ENCODE peak calls at places on chromosomes 11 and 22, in five cellular contexts. X is GM20000; H is activated T-cell treated with anti-CD3 and anti-CD28 coated beads, Interleukin-2, amount 50 U/mL, for 72 hours; N is amygdala; S is activated T-helper 1 cell treated with anti-CD3 and anti-CD28 coated beads, Interleukin-12 subunit alpha, Interleukin-12 subunit beta, Interleukin-2, Interleukin-4 antibody, amounts not matched to agents 30 ng/mL and 10 ng/mL and 1 ng/mL, durations not matched to agents 14 hours and 24 hours and 36 hours. R is an unnamed sample.

GRCh38 chr11:18701614-18702216 is 3.1 kb downstream of the TMEM86A start:
- DNase-seq in X (no peak), H (no peak), N (no peak), S (no peak), R (no peak)

GRCh38 chr11:8230921-8231847 is 32.5 kb downstream of the LMO1 start:
- DNase-seq in N (no peak), X (no peak), H (no peak), S (no peak), R (no peak)

GRCh38 chr11:97814325-97814959 is 1206.3 kb upstream of the CNTN5 start:
- DNase-seq in X (no peak), H (no peak), N (no peak), S (no peak), R (no peak)

GRCh38 chr11:93908689-93909088 is 58.3 kb upstream of the VSTM5 start:
- DNase-seq in X (no peak), S (no peak), N (no peak), H (no peak), R (no peak)

GRCh38 chr11:66874232-66874631 is 17.4 kb downstream of the LRFN4 start:
- DNase-seq in S (no peak), X (no peak), N (no peak), H (no peak), R (no peak)

GRCh38 chr11:65053826-65054503 is 4.4 kb downstream of the NAALADL1 start:
- DNase-seq in H (peak), X (peak), S (no peak), N (no peak), R (no peak)

GRCh38 chr11:76701701-76702100 is 31.2 kb upstream of the LRRC32 start:
- DNase-seq in X (no peak), H (no peak), S (no peak), N (no peak), R (no peak)

GRCh38 chr22:39300198-39300830 is 19.1 kb downstream of the RPL3 start:
- DNase-seq in X (no peak), N (no peak), H (no peak), S (no peak), R (no peak)

GRCh38 chr11:68146010-68146540 is 24.9 kb upstream of the CHKA start:
- DNase-seq in N (no peak), H (no peak), X (no peak), S (no peak), R (no peak)

GRCh38 chr11:34621876-34622275 is 983 bp downstream of the EHF start:
- DNase-seq in N (no peak), S (no peak), H (no peak), X (no peak), R (no peak)

R was measured in GM13977.